ENCODE peak calls at places on chromosomes 7 and 10, in nine cellular contexts. P is Peyer's patch; G is activated CD4-positive, alpha-beta memory T cell treated with anti-CD3 and anti-CD28 coated beads for 36 hours; B is choroid plexus epithelial cell; Y is left kidney; W is H9; R is SK-MEL-5; S is IMR-90; M is fibroblast of pulmonary artery. L is an unnamed sample.

GRCh38 chr7:128103498-128104108 is 72.4 kb upstream of the LRRC4 start:
- DNase-seq in R (no peak), S (no peak), G (peak), P (peak), M (peak), W (no peak), B (peak), Y (peak), L (no peak)

GRCh38 chr10:84493951-84494848 is 165.8 kb downstream of the CCSER2 start:
- DNase-seq in S (peak), P (no peak), R (no peak), Y (no peak), B (peak), M (peak), W (no peak), G (no peak), L (no peak)

GRCh38 chr10:74585231-74586087 is 240.9 kb upstream of the KAT6B start:
- DNase-seq in B (peak), M (no peak), Y (peak), R (no peak), S (peak), G (peak), P (peak), W (no peak), L (peak)

GRCh38 chr10:49044293-49045217 is 70.8 kb downstream of the VSTM4 start:
- DNase-seq in S (no peak), B (no peak), M (no peak), R (no peak), W (no peak), Y (no peak), G (no peak), P (no peak), L (no peak)

GRCh38 chr10:6494934-6495592 is 85.0 kb downstream of the PRKCQ start:
- DNase-seq in G (peak), R (no peak), P (peak), Y (no peak), W (no peak), S (no peak), B (no peak), M (no peak), L (no peak)

GRCh38 chr10:17877121-17877520 is 68.0 kb downstream of the MRC1 start:
- DNase-seq in S (no peak), W (no peak), Y (no peak), B (no peak), G (no peak), R (no peak), M (no peak), P (no peak), L (no peak)

GRCh38 chr7:110877086-110877485 is 213.8 kb upstream of the LRRN3 start:
- DNase-seq in Y (peak), M (no peak), R (no peak), B (no peak), S (peak), W (no peak), P (no peak), G (no peak), L (no peak)

GRCh38 chr7:151187409-151188251 is 580 bp upstream of the ASB10 start:
- DNase-seq in B (no peak), G (no peak), S (no peak), P (no peak), M (no peak), R (no peak), Y (no peak), W (no peak), L (no peak)

GRCh38 chr10:53580465-53580864 is 807.9 kb upstream of the MBL2 start:
- DNase-seq in M (no peak), P (no peak), S (no peak), R (no peak), W (no peak), Y (no peak), G (no peak), B (no peak), L (no peak)

GRCh38 chr7:101859411-101860106 is 42.1 kb downstream of the CUX1 start:
- DNase-seq in R (no peak), P (no peak), Y (no peak), W (no peak), M (peak), G (no peak), S (no peak), B (peak), L (no peak)

GRCh38 chr10:42783181-42783549 is 570 bp downstream of the BMS1 start:
- DNase-seq in S (peak), G (peak), P (peak), B (peak), R (peak), M (peak), Y (no peak), W (no peak), L (no peak)

GRCh38 chr7:4607321-4607729 is 74.8 kb upstream of the FOXK1 start:
- DNase-seq in R (no peak), G (no peak), W (no peak), S (no peak), M (no peak), Y (peak), P (no peak), B (no peak), L (no peak)